ENCODE peak calls at places on chromosomes 4 and X, in six cellular contexts. D, J, G, K, P and W are unnamed samples.

GRCh38 chr4:172898715-172899114 is 269.9 kb upstream of the GALNT7 start:
- DNase-seq in K (no peak), P (peak), D (no peak), J (no peak), G (no peak), W (no peak)

GRCh38 chr4:175469519-175469918 is 342.5 kb downstream of the GPM6A start:
- DNase-seq in G (no peak), P (no peak), D (no peak), K (peak), J (no peak), W (no peak)

GRCh38 chr4:163693776-163694175 is 199.3 kb downstream of the TMA16 start:
- DNase-seq in D (no peak), K (no peak), J (no peak), G (no peak), P (no peak), W (no peak)

GRCh38 chr4:187236491-187236890 is 512.8 kb upstream of the FAT1 start:
- DNase-seq in J (no peak), K (no peak), P (no peak), D (no peak), G (no peak), W (no peak)

GRCh38 chrX:133090410-133090809 is 6.5 kb downstream of the USP26 start:
- DNase-seq in J (no peak), K (no peak), G (no peak), P (no peak), D (no peak), W (no peak)

GRCh38 chrX:40845331-40845911 is 110.1 kb upstream of the MED14 start:
- DNase-seq in J (no peak), K (peak), P (peak), D (no peak), G (no peak), W (no peak)

GRCh38 chr4:32318926-32319325 is 1598.8 kb downstream of the PCDH7 start:
- DNase-seq in G (no peak), J (no peak), K (no peak), P (no peak), D (no peak), W (no peak)

GRCh38 chr4:186644737-186645261 is 78.9 kb downstream of the FAT1 start:
- DNase-seq in K (no peak), D (no peak), G (no peak), J (no peak), P (peak), W (peak)

GRCh38 chr4:5222951-5223350 is 171.7 kb downstream of the STK32B start:
- DNase-seq in G (no peak), K (no peak), J (no peak), D (no peak), P (no peak), W (no peak)

GRCh38 chr4:6055030-6055429 is 36.8 kb upstream of the C4orf50 start:
- DNase-seq in J (no peak), K (no peak), G (no peak), P (no peak), D (no peak), W (no peak)

GRCh38 chr4:76377922-76378321 is 43.0 kb downstream of the CCDC158 start:
- DNase-seq in G (no peak), D (peak), K (no peak), J (peak), P (peak), W (no peak)

GRCh38 chrX:154717824-154718223 is 33.1 kb downstream of the GAB3 start:
- DNase-seq in P (no peak), G (no peak), J (peak), K (no peak), D (peak), W (peak)

GRCh38 chrX:144681501-144681900 is 565.8 kb upstream of the SPANXN1 start:
- DNase-seq in K (no peak), D (no peak), J (no peak), G (no peak), P (no peak), W (no peak)

GRCh38 chrX:30888526-30889146 is 418 bp downstream of the TAB3 start:
- DNase-seq in P (no peak), J (no peak), G (no peak), D (peak), K (no peak), W (peak)

GRCh38 chr4:54055494-54055893 is 8.9 kb downstream of the CHIC2 start:
- DNase-seq in P (no peak), D (no peak), J (no peak), G (no peak), K (no peak), W (no peak)

GRCh38 chr4:186096681-186097080 is 7.8 kb upstream of the FAM149A start:
- DNase-seq in K (no peak), G (no peak), D (no peak), J (peak), P (no peak), W (no peak)

GRCh38 chr4:139014391-139015268 is 951 bp upstream of the NOCT start:
- DNase-seq in J (peak), D (peak), K (no peak), G (peak), P (peak), W (no peak)

GRCh38 chr4:106601519-106601918 is 232.9 kb upstream of the GIMD1 start:
- DNase-seq in P (no peak), D (no peak), J (no peak), K (no peak), G (no peak), W (no peak)

GRCh38 chr4:140359571-140360427 is 13.6 kb upstream of the SCOC start:
- DNase-seq in J (peak), P (peak), G (no peak), K (peak), D (peak), W (peak)

GRCh38 chrX:17377795-17378194 is 2.8 kb downstream of the NHS start:
- DNase-seq in G (no peak), K (no peak), P (no peak), D (no peak), J (no peak), W (no peak)

GRCh38 chr4:80876810-80877209 is 153.7 kb upstream of the BMP3 start:
- DNase-seq in P (no peak), J (no peak), D (no peak), K (no peak), G (peak), W (no peak)

GRCh38 chr4:79225360-79225759 is 100.5 kb downstream of the NAA11 start:
- DNase-seq in J (no peak), G (no peak), P (no peak), D (no peak), K (no peak), W (no peak)

GRCh38 chr4:123825596-123826291 is 429.1 kb downstream of the SPRY1 start:
- DNase-seq in J (no peak), G (no peak), D (no peak), P (no peak), K (no peak), W (no peak)

GRCh38 chrX:148572332-148572731 is 71.9 kb downstream of the AFF2 start:
- DNase-seq in P (no peak), D (no peak), K (no peak), J (no peak), G (no peak), W (no peak)

GRCh38 chrX:44143061-44143602 is 169.9 kb upstream of the NDP start:
- DNase-seq in J (no peak), K (no peak), P (no peak), D (no peak), G (no peak), W (no peak)

GRCh38 chrX:74925210-74926088 is at the start of gene NEXMIF:
- DNase-seq in G (no peak), D (no peak), K (no peak), J (peak), P (peak), W (no peak)

GRCh38 chr4:53923921-53924320 is 140.5 kb downstream of the CHIC2 start:
- DNase-seq in J (no peak), P (no peak), G (no peak), K (no peak), D (no peak), W (no peak)

GRCh38 chrX:110081320-110081719 is 78.4 kb downstream of the TMEM164 start:
- DNase-seq in P (no peak), G (no peak), D (no peak), J (no peak), K (no peak), W (no peak)

GRCh38 chrX:619812-620493 is 10.6 kb upstream of the SHOX start:
- DNase-seq in D (peak), P (no peak), G (no peak), J (no peak), K (no peak), W (no peak)

GRCh38 chr4:15002659-15003440 is 569 bp downstream of the CPEB2 start:
- DNase-seq in K (no peak), J (peak), G (peak), D (peak), P (peak), W (peak)

GRCh38 chrX:125004799-125005198 is 314.9 kb upstream of the TEX13C start:
- DNase-seq in D (peak), K (no peak), P (no peak), J (no peak), G (no peak), W (no peak)

DNA sequence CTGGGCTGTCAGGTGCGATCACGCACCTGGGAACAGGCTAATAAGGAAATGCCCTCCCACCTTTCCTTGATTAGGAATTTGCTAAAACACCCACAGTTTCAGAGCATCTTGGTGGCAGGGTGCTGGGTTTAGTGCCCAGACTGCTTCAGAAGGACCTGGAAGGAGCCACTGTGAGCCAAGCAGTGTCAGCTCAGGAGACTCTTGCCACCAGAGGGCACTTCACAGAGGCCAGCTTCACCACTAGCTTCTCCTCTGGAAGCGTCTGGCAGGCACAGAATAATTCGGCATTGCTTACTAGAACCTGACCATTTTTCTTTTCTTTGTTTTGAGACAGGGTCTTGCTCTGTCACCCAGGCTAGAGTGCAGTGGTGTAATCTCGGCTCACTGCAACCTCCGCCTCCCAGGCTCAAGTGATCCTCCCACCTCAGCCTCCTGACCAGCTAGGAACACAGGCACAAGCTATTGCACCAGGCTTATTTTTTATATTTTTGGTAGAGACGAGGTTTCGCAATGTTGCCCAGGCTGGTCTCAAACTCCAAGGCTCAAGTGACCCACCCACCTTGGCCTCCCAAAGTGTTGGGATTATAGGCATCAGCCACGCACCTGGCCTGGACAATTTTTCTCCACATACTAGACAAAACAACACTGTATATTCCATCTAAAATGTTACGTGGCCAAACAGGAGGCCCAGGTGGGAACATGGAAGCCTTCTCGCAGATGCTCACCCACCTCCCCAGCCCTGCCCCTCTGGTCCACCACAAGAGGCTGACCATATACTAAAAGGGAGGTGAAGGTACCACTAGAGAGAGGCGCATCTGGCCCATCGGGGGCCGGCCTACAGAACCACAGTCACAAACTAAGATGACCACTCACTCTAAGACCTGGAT is 14.1 kb downstream of the NOP14 start:
- DNase-seq in J (no peak), K (no peak), D (no peak), P (no peak), G (no peak), W (no peak)
- H3K27ac ChIP-seq in J (no peak), K (no peak), D (no peak), P (no peak), G (no peak), W (no peak)

DNA sequence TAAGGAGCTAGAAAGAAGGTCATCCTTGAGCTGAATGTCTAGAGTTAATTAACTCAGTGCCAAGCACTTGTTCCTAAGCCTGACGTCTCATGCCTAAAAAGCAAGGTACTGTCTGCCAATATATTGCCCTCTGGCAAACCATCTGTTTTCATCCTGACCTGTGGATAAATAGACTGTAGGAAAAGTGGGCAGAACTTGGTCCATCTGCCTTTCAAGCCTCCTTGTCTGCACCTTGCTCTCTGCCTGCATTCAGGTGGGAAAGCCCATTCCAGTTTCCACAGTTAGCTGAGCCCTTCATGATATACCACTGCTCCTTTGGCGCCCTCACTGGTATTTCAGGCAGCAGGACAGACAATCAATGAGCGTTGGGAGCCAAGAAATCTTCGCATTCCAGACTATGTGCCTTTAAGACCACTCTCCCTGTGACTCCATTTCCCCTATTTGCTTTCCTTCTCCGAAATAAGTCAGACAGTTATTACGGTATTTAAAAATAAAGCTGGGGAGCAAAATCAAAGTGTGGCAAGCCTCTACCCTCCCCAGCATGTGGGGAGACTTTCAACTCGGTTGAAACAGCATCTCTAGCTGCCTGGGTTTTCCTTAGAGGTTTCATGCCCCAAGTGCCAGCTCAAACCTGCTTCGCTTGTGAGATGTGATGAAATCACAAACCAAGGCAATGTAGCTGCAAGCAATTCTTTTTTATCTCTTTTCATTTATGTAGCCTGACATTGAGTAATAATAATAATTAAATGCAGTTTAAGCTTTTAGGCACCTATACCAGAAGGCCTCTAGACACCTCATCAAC is 2.5 kb upstream of the CCDC149 start:
- DNase-seq in J (no peak), K (no peak), D (no peak), P (peak), G (no peak), W (no peak)
- TF ChIP-seq GABPA in J (no peak), K (no peak), D (no peak), P (no peak), G (no peak), W (no peak)

DNA sequence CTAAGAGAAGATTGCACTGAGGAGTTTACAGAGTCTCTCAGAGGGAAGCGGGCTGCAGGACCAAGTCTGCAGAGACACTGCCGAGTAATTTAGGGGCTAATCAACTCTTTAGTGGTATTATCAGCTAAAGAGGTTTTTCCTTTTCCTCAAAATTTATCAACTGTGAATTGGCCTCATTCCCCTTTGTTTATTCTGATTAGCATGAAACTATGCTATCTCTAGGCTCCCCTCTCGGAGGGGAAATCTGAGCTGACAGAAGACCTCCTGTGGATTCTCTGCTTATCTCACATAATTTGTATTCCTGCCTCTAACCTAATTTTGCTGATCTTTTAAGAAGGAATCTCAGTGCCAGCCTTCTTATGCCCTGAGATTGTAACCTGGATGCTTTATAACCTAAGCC is 201.0 kb downstream of the DCTD start:
- DNase-seq in P (no peak), G (no peak), D (no peak), J (no peak), K (no peak), W (no peak)
- H3K27ac ChIP-seq in P (no peak), G (no peak), D (no peak), J (no peak), K (peak), W (no peak)

GRCh38 chr4:109434793-109435080 is 1.1 kb downstream of the SEC24B start:
- DNase-seq in K (no peak), D (no peak), P (no peak), G (no peak), J (no peak), W (no peak)
- TF ChIP-seq GABPA in K (no peak), D (no peak), P (no peak), G (no peak), J (no peak), W (no peak)